ENCODE peak calls at places on chromosomes 4 and X, in five cellular contexts. M is T-helper 1 cell; I is CD4-positive, alpha-beta T cell; Z is cerebellum; V is occipital lobe. W is an unnamed sample.

GRCh38 chr4:158798062-158798461 is 29.2 kb downstream of the FNIP2 start:
- DNase-seq in M (no peak), I (no peak), Z (no peak), V (no peak), W (no peak)

GRCh38 chrX:155056877-155057792 is 13.8 kb downstream of the CMC4 start:
- DNase-seq in M (peak; percentile 25), I (peak; percentile 39), Z (peak; percentile 56), V (no peak), W (peak; percentile 39)

GRCh38 chrX:18668059-18668458 is 3.8 kb downstream of the RS1 start:
- DNase-seq in M (no peak), I (no peak), Z (no peak), V (no peak), W (no peak)

GRCh38 chr4:6362896-6363295 is 93.2 kb downstream of the WFS1 start:
- DNase-seq in M (no peak), I (peak; percentile 7), Z (no peak), V (no peak), W (no peak)

GRCh38 chrX:15930585-15930984 is 76.0 kb upstream of the AP1S2 start:
- DNase-seq in M (no peak), I (no peak), Z (no peak), V (no peak), W (no peak)

GRCh38 chrX:133859860-133860259 is 125.5 kb downstream of the GPC3 start:
- DNase-seq in M (no peak), I (no peak), Z (no peak), V (no peak), W (no peak)

GRCh38 chr4:109708990-109709389 is 5.7 kb upstream of the CASP6 start:
- DNase-seq in M (no peak), I (no peak), Z (no peak), V (no peak), W (no peak)

GRCh38 chrX:118973389-118974087 is 880 bp upstream of the LONRF3 start:
- DNase-seq in M (no peak), I (no peak), Z (peak; percentile 15), V (peak; percentile 3), W (no peak)

GRCh38 chr4:133694416-133694815 is 507.2 kb downstream of the PABPC4L start:
- DNase-seq in M (no peak), I (no peak), Z (no peak), V (no peak), W (no peak)

GRCh38 chr4:154367659-154368058 is 123.9 kb downstream of the DCHS2 start:
- DNase-seq in M (no peak), I (no peak), Z (no peak), V (no peak), W (no peak)

GRCh38 chrX:30282527-30282926 is 26.7 kb downstream of the NR0B1 start:
- DNase-seq in M (no peak), I (no peak), Z (no peak), V (no peak), W (no peak)

GRCh38 chrX:123489011-123489410 is 243.8 kb downstream of the THOC2 start:
- DNase-seq in M (no peak), I (no peak), Z (no peak), V (no peak), W (no peak)

GRCh38 chrX:44063611-44064010 is 90.4 kb upstream of the NDP start:
- DNase-seq in M (no peak), I (no peak), Z (no peak), V (no peak), W (no peak)

GRCh38 chr4:37988670-37989069 is 28.5 kb downstream of the PTTG2 start:
- DNase-seq in M (no peak), I (no peak), Z (no peak), V (no peak), W (no peak)